ENCODE peak calls at places on chromosomes 2 and 18, in four cellular contexts. M is HepG2, D is WTC11, B is K562. P is an unnamed sample.
A peak's percentile ranks its signal among the peaks of the same experiment; 100 is the strongest.

GRCh38 chr2:138087761-138088602 is 123.7 kb downstream of the HNMT start:
- DNase-seq in D (no peak), M (no peak), B (no peak), P (no peak)

GRCh38 chr2:28507806-28508764 is 12.2 kb downstream of the PLB1 start:
- DNase-seq in B (peak; percentile 54), M (peak; percentile 34), D (no peak), P (no peak)

GRCh38 chr2:9212661-9213411 is 6.2 kb downstream of the ASAP2 start:
- DNase-seq in B (no peak), M (no peak), D (no peak), P (no peak)

GRCh38 chr18:56001576-56001975 is 413.6 kb upstream of the TCF4 start:
- DNase-seq in D (no peak), M (no peak), B (no peak), P (no peak)

GRCh38 chr2:208039661-208040060 is 14.3 kb upstream of the PLEKHM3 start:
- DNase-seq in M (no peak), B (no peak), D (no peak), P (no peak)

GRCh38 chr2:98507940-98508689 is 63.5 kb downstream of the INPP4A start:
- DNase-seq in M (no peak), D (no peak), B (peak; percentile 83), P (no peak)

GRCh38 chr2:138267161-138267901 is 234.2 kb upstream of the SPOPL start:
- DNase-seq in D (no peak), B (no peak), M (no peak), P (peak; percentile 47)

GRCh38 chr18:74819433-74820059 is 221.9 kb downstream of the ZNF407 start:
- DNase-seq in M (peak; percentile 19), B (no peak), D (peak; percentile 76), P (no peak)

GRCh38 chr2:2743164-2743571 is 412.1 kb upstream of the MYT1L start:
- DNase-seq in B (no peak), M (no peak), D (no peak), P (no peak)

GRCh38 chr2:180655842-180656454 is 324.5 kb upstream of the UBE2E3 start:
- DNase-seq in B (no peak), D (no peak), M (no peak), P (no peak)

GRCh38 chr2:75516378-75517122 is 44.2 kb downstream of the EVA1A start:
- DNase-seq in D (no peak), B (no peak), M (peak; percentile 99), P (peak; percentile 34)

GRCh38 chr2:137023205-137023604 is 257.9 kb downstream of the THSD7B start:
- DNase-seq in D (no peak), B (no peak), M (no peak), P (no peak)

GRCh38 chr2:203705184-203705583 is 1.3 kb upstream of the CD28 start:
- DNase-seq in D (no peak), M (no peak), B (no peak), P (no peak)

GRCh38 chr18:57550510-57550909 is 36.0 kb downstream of the FECH start:
- DNase-seq in B (no peak), M (no peak), D (no peak), P (no peak)

GRCh38 chr2:177599072-177599688 is 206.6 kb downstream of the AGPS start:
- DNase-seq in M (peak; percentile 91), D (no peak), B (no peak), P (no peak)

GRCh38 chr2:218954541-218955300 is 4.7 kb upstream of the CDK5R2 start:
- DNase-seq in B (no peak), M (no peak), D (no peak), P (no peak)

DNA sequence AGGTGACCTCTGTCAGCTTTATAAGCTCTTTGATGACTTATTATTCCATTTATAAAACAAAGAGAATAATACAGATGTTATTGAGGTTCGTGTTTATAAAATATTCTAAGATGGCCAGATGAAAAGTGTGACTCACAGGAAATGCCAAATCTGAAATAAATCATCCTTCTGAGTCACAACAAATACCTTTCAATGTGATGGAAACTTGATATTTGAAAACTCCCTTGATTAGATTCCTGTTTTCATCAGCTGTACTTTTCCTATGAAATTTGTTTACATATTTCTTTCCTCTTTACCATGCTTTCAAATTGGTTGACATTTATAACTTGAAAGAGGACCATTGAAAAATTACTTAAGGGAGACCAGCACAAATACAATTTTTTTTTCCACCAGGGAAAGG is 30.6 kb upstream of the PPP1R1C start:
- DNase-seq in M (no peak), D (no peak), B (no peak), P (no peak)
- TF ChIP-seq TCF7 in M (no peak), D (no peak), B (no peak), P (no peak)

GRCh38 chr2:127045792-127046501 is 61.0 kb downstream of the BIN1 start:
- DNase-seq in D (no peak), M (no peak), B (no peak), P (no peak)
- TF ChIP-seq TCF7 in D (no peak), M (no peak), B (no peak), P (no peak)

GRCh38 chr18:46069524-46069923 is 2.5 kb downstream of the PSTPIP2 start:
- DNase-seq in D (no peak), M (no peak), B (no peak), P (no peak)
- TF ChIP-seq TCF7 in D (no peak), M (no peak), B (no peak), P (no peak)

DNA sequence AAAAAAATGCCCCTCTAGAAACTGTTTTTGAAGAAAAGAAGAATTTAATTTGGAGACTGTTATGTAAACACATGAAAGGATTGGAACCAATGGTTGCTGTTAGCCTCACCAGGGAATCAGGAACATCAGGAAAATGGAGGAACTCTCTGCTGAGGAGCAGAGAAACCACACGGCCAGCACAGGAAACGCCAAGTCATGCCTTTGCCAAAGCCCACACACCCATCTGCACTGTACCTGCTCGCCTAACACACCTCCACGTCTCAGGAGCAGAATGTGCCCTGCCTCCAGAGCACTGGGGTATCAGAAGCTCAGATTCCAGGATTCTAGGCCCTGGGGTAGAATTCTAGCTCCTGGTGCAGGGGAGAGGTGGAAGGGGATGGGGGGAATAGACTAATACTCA is 9.8 kb upstream of the SCYGR1 start:
- DNase-seq in D (no peak), M (no peak), B (no peak), P (no peak)
- TF ChIP-seq TCF7 in D (no peak), M (no peak), B (no peak), P (no peak)

GRCh38 chr18:48303883-48304282 is 105.3 kb downstream of the ZBTB7C start:
- DNase-seq in B (no peak), M (no peak), D (no peak), P (no peak)

GRCh38 chr18:48302736-48303135 is 106.4 kb downstream of the ZBTB7C start:
- DNase-seq in D (no peak), B (no peak), M (no peak), P (no peak)

GRCh38 chr18:48296581-48296980 is 112.6 kb downstream of the ZBTB7C start:
- DNase-seq in D (no peak), M (no peak), B (no peak), P (no peak)

GRCh38 chr18:48297139-48297538 is 112.0 kb downstream of the ZBTB7C start:
- DNase-seq in M (no peak), D (no peak), B (no peak), P (no peak)

GRCh38 chr18:48300463-48300961 is 108.7 kb downstream of the ZBTB7C start:
- DNase-seq in B (peak; percentile 10), M (no peak), D (peak; percentile 40), P (no peak)
- TF ChIP-seq TCF7 in B (no peak), M (no peak), D (no peak), P (no peak)

GRCh38 chr2:216827073-216827725 is 32.7 kb downstream of the TNP1 start:
- DNase-seq in B (no peak), D (no peak), M (no peak), P (no peak)
- TF ChIP-seq TCF7 in B (no peak), D (no peak), M (no peak), P (no peak)

DNA sequence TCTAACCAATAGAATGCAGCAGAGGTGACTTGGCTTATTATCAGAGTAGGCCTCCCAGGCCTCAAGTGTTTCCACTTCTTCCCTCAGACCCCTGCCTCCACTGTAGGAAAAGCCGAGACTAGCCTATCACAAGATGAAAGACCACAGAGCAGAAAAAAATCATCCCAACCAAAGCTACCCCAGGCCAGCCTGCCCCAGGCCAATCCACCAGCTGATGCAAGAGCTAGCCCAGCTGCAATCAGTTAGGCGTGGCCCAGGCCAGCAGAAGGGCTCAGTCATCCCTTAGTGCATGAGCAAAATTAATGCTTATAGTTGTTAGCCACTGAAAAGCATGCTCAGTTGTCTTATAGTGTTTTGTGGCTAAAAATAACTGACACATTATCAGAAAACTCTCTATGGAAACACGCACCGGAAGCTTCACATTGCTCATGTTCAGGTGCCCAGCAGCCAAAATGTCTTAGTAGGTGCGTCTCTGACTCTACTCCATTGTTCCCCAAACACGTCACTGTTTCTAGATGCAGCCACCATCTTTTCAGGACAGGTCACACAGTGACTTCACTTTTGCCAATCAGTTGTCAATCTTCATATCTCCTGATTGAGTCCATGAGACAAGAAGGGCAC is 463.9 kb downstream of the FBXO15 start:
- DNase-seq in D (no peak), M (no peak), B (no peak), P (no peak)
- TF ChIP-seq TCF7 in D (no peak), M (no peak), B (no peak), P (no peak)